ENCODE peak calls at places on chromosomes 7 and 10, in four cellular contexts. One of them, this sample, is unnamed.

GRCh38 chr7:93226310-93226709 is at the start of gene HEPACAM2:
- DNase-seq in fibroblast of the aortic adventitia: no peak
- DNase-seq in astrocyte of the spinal cord: no peak
- DNase-seq in H1: no peak
- DNase-seq in this sample: no peak

GRCh38 chr7:84196007-84196551 is 1.5 kb upstream of the SEMA3A start:
- DNase-seq in fibroblast of the aortic adventitia: peak
- DNase-seq in astrocyte of the spinal cord: peak
- DNase-seq in H1: no peak
- DNase-seq in this sample: no peak

GRCh38 chr10:75202321-75203096 is 8.1 kb upstream of the VDAC2 start:
- DNase-seq in astrocyte of the spinal cord: peak
- DNase-seq in fibroblast of the aortic adventitia: peak
- DNase-seq in H1: no peak
- DNase-seq in this sample: no peak

GRCh38 chr7:143283344-143283743 is 1.4 kb upstream of the TMEM139 start:
- DNase-seq in fibroblast of the aortic adventitia: no peak
- DNase-seq in astrocyte of the spinal cord: no peak
- DNase-seq in H1: no peak
- DNase-seq in this sample: no peak

GRCh38 chr7:19144661-19145428 is at the start of gene FERD3L:
- DNase-seq in fibroblast of the aortic adventitia: no peak
- DNase-seq in astrocyte of the spinal cord: no peak
- DNase-seq in H1: peak
- DNase-seq in this sample: no peak

GRCh38 chr7:151632750-151633515 is 113.2 kb upstream of the RHEB start:
- DNase-seq in astrocyte of the spinal cord: peak
- DNase-seq in fibroblast of the aortic adventitia: no peak
- DNase-seq in H1: peak
- DNase-seq in this sample: peak

GRCh38 chr10:7409045-7409731 is 1.6 kb downstream of the SFMBT2 start:
- DNase-seq in astrocyte of the spinal cord: no peak
- DNase-seq in H1: no peak
- DNase-seq in fibroblast of the aortic adventitia: no peak
- DNase-seq in this sample: peak

GRCh38 chr7:123666492-123666891 is 10.8 kb downstream of the LMOD2 start:
- DNase-seq in H1: no peak
- DNase-seq in fibroblast of the aortic adventitia: no peak
- DNase-seq in astrocyte of the spinal cord: no peak
- DNase-seq in this sample: no peak

GRCh38 chr10:7045891-7046599 is 364.8 kb downstream of the SFMBT2 start:
- DNase-seq in H1: no peak
- DNase-seq in fibroblast of the aortic adventitia: no peak
- DNase-seq in astrocyte of the spinal cord: no peak
- DNase-seq in this sample: no peak

GRCh38 chr10:110664483-110665420 is 20.6 kb downstream of the RBM20 start:
- DNase-seq in fibroblast of the aortic adventitia: peak
- DNase-seq in H1: no peak
- DNase-seq in astrocyte of the spinal cord: peak
- DNase-seq in this sample: no peak

GRCh38 chr10:112475565-112476233 is 28.7 kb downstream of the VTI1A start:
- DNase-seq in astrocyte of the spinal cord: peak
- DNase-seq in fibroblast of the aortic adventitia: peak
- DNase-seq in H1: no peak
- DNase-seq in this sample: no peak

This sample was measured in dorsolateral prefrontal cortex.